ENCODE peak calls at places on chromosome 5, in ten cellular contexts. G, Q, N, L, C, M, J, V, Y and X are unnamed samples.

GRCh38 chr5:124963236-124963929 is 216.9 kb upstream of the ZNF608 start:
- DNase-seq in M (no peak), Q (peak), L (peak), J (no peak), Y (peak), N (no peak), C (peak), G (no peak), V (peak), X (peak)

GRCh38 chr5:148684528-148684927 is 30.2 kb upstream of the HTR4 start:
- DNase-seq in Q (no peak), G (no peak), Y (no peak), L (no peak), V (no peak), N (no peak), J (no peak), M (no peak), C (no peak), X (no peak)

GRCh38 chr5:163504091-163504931 is 1.1 kb upstream of the MAT2B start:
- DNase-seq in Q (no peak), N (peak), C (peak), J (no peak), V (peak), L (peak), G (peak), M (no peak), Y (peak), X (peak)

GRCh38 chr5:160315968-160316367 is 3.6 kb upstream of the CCNJL start:
- DNase-seq in L (peak), V (peak), Y (peak), M (peak), N (peak), G (no peak), C (peak), Q (no peak), J (no peak), X (peak)

GRCh38 chr5:71455427-71456361 is at the start of gene BDP1:
- DNase-seq in G (peak), Q (peak), L (peak), N (peak), M (peak), Y (peak), C (peak), V (peak), J (peak), X (peak)

GRCh38 chr5:111781200-111781599 is 24.2 kb upstream of the NREP start:
- DNase-seq in J (no peak), Q (no peak), M (no peak), Y (peak), L (peak), V (no peak), N (no peak), C (no peak), G (no peak), X (peak)

GRCh38 chr5:109929371-109929770 is 239.6 kb downstream of the MAN2A1 start:
- DNase-seq in M (no peak), Y (no peak), N (no peak), V (no peak), C (no peak), Q (no peak), L (no peak), J (no peak), G (no peak), X (no peak)

GRCh38 chr5:31029925-31030324 is 163.6 kb upstream of the CDH6 start:
- DNase-seq in J (no peak), V (no peak), N (no peak), G (no peak), Q (no peak), M (no peak), L (no peak), Y (no peak), C (peak), X (no peak)

GRCh38 chr5:142006363-142007236 is 6.2 kb downstream of the GNPDA1 start:
- DNase-seq in L (peak), M (no peak), J (no peak), C (no peak), V (no peak), N (no peak), G (no peak), Y (peak), Q (no peak), X (no peak)

GRCh38 chr5:6633469-6634326 is 458 bp downstream of the SRD5A1 start:
- DNase-seq in J (peak), C (peak), G (peak), Y (peak), N (peak), V (peak), M (peak), L (peak), Q (no peak), X (peak)

GRCh38 chr5:147072591-147072990 is 162.2 kb upstream of the STK32A start:
- DNase-seq in L (no peak), N (no peak), C (no peak), G (no peak), V (no peak), J (no peak), Q (no peak), M (peak), Y (no peak), X (no peak)

GRCh38 chr5:157509587-157509986 is 49.6 kb downstream of the NIPAL4 start:
- DNase-seq in M (no peak), G (peak), Y (no peak), V (no peak), L (no peak), J (no peak), Q (no peak), N (no peak), C (no peak), X (no peak)

GRCh38 chr5:130978475-130978874 is 186.6 kb downstream of the HINT1 start:
- DNase-seq in M (no peak), V (no peak), N (no peak), J (no peak), Q (peak), Y (no peak), C (no peak), L (peak), G (no peak), X (peak)

GRCh38 chr5:55172051-55172899 is 702 bp downstream of the CDC20B start:
- DNase-seq in J (peak), C (peak), N (peak), M (peak), G (peak), Q (no peak), V (peak), L (peak), Y (peak), X (peak)

GRCh38 chr5:9218358-9218757 is 327.5 kb downstream of the SEMA5A start:
- DNase-seq in V (no peak), N (no peak), G (no peak), C (no peak), J (no peak), M (no peak), L (no peak), Y (no peak), Q (no peak), X (no peak)

GRCh38 chr5:175325681-175326080 is 118.3 kb downstream of the DRD1 start:
- DNase-seq in J (no peak), N (peak), C (no peak), M (peak), G (no peak), V (no peak), Q (peak), L (no peak), Y (peak), X (peak)

GRCh38 chr5:40477856-40478546 is 201.7 kb upstream of the PTGER4 start:
- DNase-seq in N (no peak), J (no peak), G (no peak), M (no peak), L (no peak), V (no peak), Y (peak), Q (peak), C (no peak), X (peak)

GRCh38 chr5:132427285-132428146 is 58.0 kb downstream of the SLC22A5 start:
- DNase-seq in V (peak), L (no peak), Q (no peak), C (peak), N (no peak), G (peak), J (peak), M (peak), Y (no peak), X (no peak)

GRCh38 chr5:172886396-172886932 is 52.4 kb downstream of the ERGIC1 start:
- DNase-seq in N (no peak), Q (no peak), M (no peak), J (no peak), L (no peak), G (no peak), C (no peak), Y (no peak), V (no peak), X (no peak)

GRCh38 chr5:176562189-176562588 is 13.0 kb downstream of the CDHR2 start:
- DNase-seq in M (no peak), Q (no peak), V (no peak), G (no peak), N (no peak), Y (no peak), J (no peak), L (no peak), C (peak), X (no peak)

GRCh38 chr5:169803077-169803981 is 166.3 kb downstream of the DOCK2 start:
- DNase-seq in C (no peak), J (no peak), Y (peak), G (no peak), Q (peak), M (no peak), L (peak), N (no peak), V (no peak), X (peak)

GRCh38 chr5:92147263-92147662 is 764.1 kb upstream of the ARRDC3 start:
- DNase-seq in Q (no peak), G (no peak), C (no peak), M (no peak), Y (no peak), N (no peak), L (no peak), V (no peak), J (no peak), X (no peak)

GRCh38 chr5:94928891-94929290 is 310.4 kb downstream of the SLF1 start:
- DNase-seq in C (no peak), N (no peak), J (no peak), V (no peak), M (no peak), G (no peak), Y (peak), Q (no peak), L (peak), X (peak)

GRCh38 chr5:32710859-32711692 is at the start of gene NPR3:
- DNase-seq in N (no peak), L (peak), C (no peak), Q (no peak), G (no peak), V (no peak), M (no peak), Y (peak), J (no peak), X (no peak)

GRCh38 chr5:127555826-127556225 is 38.4 kb downstream of the PRRC1 start:
- DNase-seq in Y (no peak), L (no peak), Q (no peak), G (no peak), M (no peak), V (no peak), C (no peak), J (no peak), N (no peak), X (peak)

GRCh38 chr5:107935641-107936040 is 264.9 kb upstream of the EFNA5 start:
- DNase-seq in N (no peak), V (no peak), J (no peak), L (no peak), G (no peak), M (no peak), Q (no peak), C (no peak), Y (no peak), X (no peak)

GRCh38 chr5:169107316-169107715 is 193.6 kb downstream of the SLIT3 start:
- DNase-seq in G (no peak), J (no peak), V (no peak), Y (peak), M (no peak), C (no peak), L (peak), Q (peak), N (no peak), X (peak)

GRCh38 chr5:150603491-150603890 is 37.0 kb upstream of the SYNPO start:
- DNase-seq in M (no peak), C (no peak), V (no peak), N (no peak), J (no peak), L (no peak), G (no peak), Q (no peak), Y (no peak), X (no peak)

GRCh38 chr5:172506921-172507320 is 52.6 kb upstream of the SH3PXD2B start:
- DNase-seq in N (no peak), Y (no peak), J (no peak), M (no peak), C (peak), Q (no peak), G (no peak), V (no peak), L (no peak), X (no peak)

GRCh38 chr5:87887247-87887646 is 381.4 kb downstream of the TMEM161B start:
- DNase-seq in J (no peak), C (no peak), N (no peak), M (no peak), Q (no peak), G (no peak), L (no peak), Y (no peak), V (no peak), X (no peak)

GRCh38 chr5:82355053-82355452 is 76.9 kb upstream of the RPS23 start:
- DNase-seq in C (no peak), L (no peak), G (no peak), M (no peak), J (no peak), Y (no peak), Q (no peak), V (no peak), N (no peak), X (no peak)

GRCh38 chr5:134437340-134438267 is 25.9 kb upstream of the CDKN2AIPNL start:
- DNase-seq in Y (peak), G (no peak), N (no peak), J (no peak), V (no peak), M (no peak), L (no peak), Q (no peak), C (no peak), X (peak)

GRCh38 chr5:140641716-140642115 is 2.5 kb downstream of the TMCO6 start:
- DNase-seq in Q (no peak), C (no peak), V (no peak), N (no peak), G (no peak), L (no peak), Y (no peak), J (no peak), M (no peak), X (no peak)

GRCh38 chr5:135827965-135828792 is 6.3 kb upstream of the SLC25A48 start:
- DNase-seq in J (no peak), Y (no peak), L (no peak), C (peak), V (no peak), N (no peak), Q (no peak), M (peak), G (no peak), X (no peak)

GRCh38 chr5:171579162-171579561 is 159.7 kb downstream of the FGF18 start:
- DNase-seq in J (no peak), G (no peak), Q (no peak), C (no peak), N (no peak), V (no peak), L (no peak), M (no peak), Y (no peak), X (no peak)

GRCh38 chr5:177271113-177271512 is 32.4 kb downstream of the RAB24 start:
- DNase-seq in Q (no peak), V (no peak), C (no peak), G (no peak), M (no peak), J (no peak), L (peak), Y (no peak), N (no peak), X (no peak)